ENCODE peak calls at places on chromosomes 5 and 9, in seven cellular contexts. One of them, this sample, is unnamed.

GRCh38 chr5:104062495-104063377 is 500.1 kb upstream of the NUDT12 start:
- DNase-seq in K562: no peak
- DNase-seq in sigmoid colon: no peak
- DNase-seq in prostate gland: no peak
- DNase-seq in stomach: no peak
- DNase-seq in adrenal gland: no peak
- DNase-seq in A549: no peak
- DNase-seq in this sample: no peak

GRCh38 chr9:111411266-111411665 is 72.9 kb downstream of the ECPAS start:
- DNase-seq in adrenal gland: no peak
- DNase-seq in prostate gland: no peak
- DNase-seq in stomach: no peak
- DNase-seq in A549: no peak
- DNase-seq in sigmoid colon: no peak
- DNase-seq in K562: no peak
- DNase-seq in this sample: no peak

GRCh38 chr5:8829322-8830029 is 716.4 kb downstream of the SEMA5A start:
- DNase-seq in sigmoid colon: no peak
- DNase-seq in A549: peak; percentile 18
- DNase-seq in K562: no peak
- DNase-seq in stomach: no peak
- DNase-seq in prostate gland: no peak
- DNase-seq in adrenal gland: peak; percentile 27
- DNase-seq in this sample: no peak

GRCh38 chr9:35520404-35520790 is 30.5 kb downstream of the RUSC2 start:
- DNase-seq in adrenal gland: no peak
- DNase-seq in K562: no peak
- DNase-seq in A549: no peak
- DNase-seq in prostate gland: no peak
- DNase-seq in stomach: no peak
- DNase-seq in sigmoid colon: no peak
- DNase-seq in this sample: no peak

GRCh38 chr5:40853632-40854192 is 12.5 kb downstream of the CARD6 start:
- DNase-seq in K562: no peak
- DNase-seq in A549: no peak
- DNase-seq in prostate gland: no peak
- DNase-seq in sigmoid colon: no peak
- DNase-seq in adrenal gland: no peak
- DNase-seq in stomach: no peak
- DNase-seq in this sample: no peak

GRCh38 chr9:97958812-97959511 is 21.0 kb upstream of the HEMGN start:
- DNase-seq in A549: no peak
- DNase-seq in prostate gland: no peak
- DNase-seq in sigmoid colon: no peak
- DNase-seq in adrenal gland: no peak
- DNase-seq in K562: no peak
- DNase-seq in stomach: no peak
- DNase-seq in this sample: no peak

GRCh38 chr9:121774715-121775613 is 123.5 kb downstream of the DAB2IP start:
- DNase-seq in K562: no peak
- DNase-seq in sigmoid colon: no peak
- DNase-seq in A549: no peak
- DNase-seq in stomach: no peak
- DNase-seq in adrenal gland: peak; percentile 14
- DNase-seq in prostate gland: no peak
- DNase-seq in this sample: no peak

GRCh38 chr5:135269828-135270545 is 129.0 kb downstream of the MACROH2A1 start:
- DNase-seq in stomach: no peak
- DNase-seq in A549: no peak
- DNase-seq in prostate gland: no peak
- DNase-seq in K562: no peak
- DNase-seq in sigmoid colon: no peak
- DNase-seq in adrenal gland: no peak
- DNase-seq in this sample: no peak

GRCh38 chr9:125829743-125830142 is 82.6 kb downstream of the PBX3 start:
- DNase-seq in A549: no peak
- DNase-seq in stomach: peak; percentile 35
- DNase-seq in adrenal gland: no peak
- DNase-seq in K562: no peak
- DNase-seq in prostate gland: no peak
- DNase-seq in sigmoid colon: no peak
- DNase-seq in this sample: peak; percentile 22

GRCh38 chr5:145715412-145715811 is 119.7 kb downstream of the PRELID2 start:
- DNase-seq in A549: no peak
- DNase-seq in stomach: no peak
- DNase-seq in prostate gland: no peak
- DNase-seq in K562: no peak
- DNase-seq in adrenal gland: no peak
- DNase-seq in sigmoid colon: no peak
- DNase-seq in this sample: no peak

DNA sequence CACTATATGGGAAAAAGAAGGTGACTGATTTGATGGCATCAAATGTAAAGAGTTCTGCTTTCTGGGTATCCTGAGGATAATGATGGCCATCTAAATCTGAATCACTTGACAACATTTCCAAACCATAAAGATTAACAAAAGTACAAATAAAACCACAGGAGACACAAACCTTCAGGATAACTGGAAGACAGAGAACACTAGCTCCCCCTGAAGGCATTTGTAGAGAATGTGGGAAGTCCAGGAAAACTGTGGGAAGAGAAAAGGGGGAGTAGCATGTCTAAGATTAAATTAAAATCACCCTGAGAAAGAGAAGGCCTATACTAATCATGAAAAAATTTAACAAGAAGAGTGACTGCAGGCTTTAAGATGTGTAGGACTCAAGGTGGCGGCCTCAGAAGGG is 116.2 kb downstream of the PRELID2 start:
- DNase-seq in sigmoid colon: no peak
- DNase-seq in prostate gland: no peak
- DNase-seq in K562: no peak
- DNase-seq in A549: peak; percentile 10
- DNase-seq in adrenal gland: no peak
- DNase-seq in stomach: no peak
- DNase-seq in this sample: no peak
- TF ChIP-seq CTCF in sigmoid colon: peak; percentile 26
- TF ChIP-seq CTCF in prostate gland: no peak
- TF ChIP-seq CTCF in K562: peak; percentile 44
- TF ChIP-seq CTCF in A549: peak; percentile 56
- TF ChIP-seq CTCF in adrenal gland: no peak
- TF ChIP-seq CTCF in stomach: no peak
- TF ChIP-seq CTCF in this sample: no peak

GRCh38 chr5:102691434-102691833 is 63.7 kb upstream of the PAM start:
- DNase-seq in stomach: no peak
- DNase-seq in prostate gland: no peak
- DNase-seq in A549: no peak
- DNase-seq in sigmoid colon: no peak
- DNase-seq in adrenal gland: peak; percentile 18
- DNase-seq in K562: no peak
- DNase-seq in this sample: no peak

DNA sequence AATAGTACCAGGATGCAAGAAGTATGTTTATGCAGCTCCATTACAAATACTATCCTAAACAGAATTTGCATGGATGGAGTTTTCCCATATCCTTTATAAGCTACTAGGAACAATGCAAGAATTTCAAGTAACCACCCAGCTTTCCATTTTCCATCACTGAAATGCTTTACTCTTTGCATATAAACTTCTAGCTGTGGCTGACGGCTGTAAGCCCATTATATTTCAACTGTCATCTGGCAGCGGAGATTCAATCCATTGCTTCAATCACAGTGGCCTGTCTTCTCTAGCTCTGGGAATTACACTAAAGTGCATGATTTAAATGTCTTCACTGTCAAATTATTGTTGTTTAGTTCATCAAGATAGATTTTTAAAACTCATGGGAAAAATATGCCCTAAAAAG is 64.2 kb upstream of the PAM start:
- DNase-seq in K562: no peak
- DNase-seq in sigmoid colon: no peak
- DNase-seq in adrenal gland: no peak
- DNase-seq in prostate gland: no peak
- DNase-seq in stomach: no peak
- DNase-seq in A549: no peak
- DNase-seq in this sample: no peak
- TF ChIP-seq POLR2A in K562: no peak
- TF ChIP-seq POLR2A in sigmoid colon: no peak
- TF ChIP-seq POLR2A in adrenal gland: no peak
- TF ChIP-seq POLR2A in prostate gland: no peak
- TF ChIP-seq POLR2A in stomach: no peak
- TF ChIP-seq POLR2A in A549: no peak
- TF ChIP-seq POLR2A in this sample: no peak

GRCh38 chr5:318341-318897 is 3.1 kb upstream of the AHRR start:
- DNase-seq in A549: no peak
- DNase-seq in stomach: no peak
- DNase-seq in sigmoid colon: no peak
- DNase-seq in prostate gland: no peak
- DNase-seq in K562: no peak
- DNase-seq in adrenal gland: no peak
- DNase-seq in this sample: peak; percentile 24
- TF ChIP-seq CTCF in A549: no peak
- TF ChIP-seq CTCF in stomach: no peak
- TF ChIP-seq CTCF in sigmoid colon: no peak
- TF ChIP-seq CTCF in prostate gland: no peak
- TF ChIP-seq CTCF in K562: no peak
- TF ChIP-seq CTCF in adrenal gland: no peak
- TF ChIP-seq CTCF in this sample: no peak

GRCh38 chr9:123338710-123339665 is 17.0 kb upstream of the CRB2 start:
- DNase-seq in sigmoid colon: no peak
- DNase-seq in adrenal gland: no peak
- DNase-seq in K562: peak; percentile 70
- DNase-seq in stomach: peak; percentile 35
- DNase-seq in prostate gland: no peak
- DNase-seq in A549: no peak
- DNase-seq in this sample: peak; percentile 86
- TF ChIP-seq POLR2A in sigmoid colon: no peak
- TF ChIP-seq POLR2A in adrenal gland: no peak
- TF ChIP-seq POLR2A in K562: peak; percentile 75
- TF ChIP-seq POLR2A in stomach: no peak
- TF ChIP-seq POLR2A in prostate gland: no peak
- TF ChIP-seq POLR2A in A549: no peak
- TF ChIP-seq POLR2A in this sample: peak; percentile 26

GRCh38 chr5:114101153-114101552 is 260.7 kb upstream of the KCNN2 start:
- DNase-seq in A549: peak; percentile 13
- DNase-seq in stomach: no peak
- DNase-seq in prostate gland: peak; percentile 47
- DNase-seq in K562: peak; percentile 28
- DNase-seq in sigmoid colon: no peak
- DNase-seq in adrenal gland: peak; percentile 39
- DNase-seq in this sample: peak; percentile 57
- TF ChIP-seq CTCF in A549: peak; percentile 37
- TF ChIP-seq CTCF in stomach: peak; percentile 58
- TF ChIP-seq CTCF in prostate gland: peak; percentile 35
- TF ChIP-seq CTCF in K562: peak; percentile 31
- TF ChIP-seq CTCF in sigmoid colon: peak; percentile 44
- TF ChIP-seq CTCF in adrenal gland: peak; percentile 49
- TF ChIP-seq CTCF in this sample: peak; percentile 52

GRCh38 chr5:142360607-142361120 is 35.8 kb upstream of the SPRY4 start:
- DNase-seq in sigmoid colon: peak; percentile 53
- DNase-seq in adrenal gland: peak; percentile 59
- DNase-seq in A549: peak; percentile 58
- DNase-seq in stomach: peak; percentile 37
- DNase-seq in prostate gland: no peak
- DNase-seq in K562: no peak
- DNase-seq in this sample: no peak

GRCh38 chr5:142358121-142358520 is 33.3 kb upstream of the SPRY4 start:
- DNase-seq in sigmoid colon: peak; percentile 22
- DNase-seq in stomach: no peak
- DNase-seq in adrenal gland: no peak
- DNase-seq in prostate gland: no peak
- DNase-seq in K562: no peak
- DNase-seq in A549: no peak
- DNase-seq in this sample: no peak

GRCh38 chr5:142358648-142359047 is 33.8 kb upstream of the SPRY4 start:
- DNase-seq in prostate gland: no peak
- DNase-seq in adrenal gland: no peak
- DNase-seq in sigmoid colon: peak; percentile 24
- DNase-seq in stomach: no peak
- DNase-seq in K562: no peak
- DNase-seq in A549: no peak
- DNase-seq in this sample: no peak

GRCh38 chr5:142357469-142358090 is 32.8 kb upstream of the SPRY4 start:
- DNase-seq in stomach: no peak
- DNase-seq in K562: no peak
- DNase-seq in sigmoid colon: peak; percentile 59
- DNase-seq in A549: no peak
- DNase-seq in prostate gland: no peak
- DNase-seq in adrenal gland: no peak
- DNase-seq in this sample: peak; percentile 19

DNA sequence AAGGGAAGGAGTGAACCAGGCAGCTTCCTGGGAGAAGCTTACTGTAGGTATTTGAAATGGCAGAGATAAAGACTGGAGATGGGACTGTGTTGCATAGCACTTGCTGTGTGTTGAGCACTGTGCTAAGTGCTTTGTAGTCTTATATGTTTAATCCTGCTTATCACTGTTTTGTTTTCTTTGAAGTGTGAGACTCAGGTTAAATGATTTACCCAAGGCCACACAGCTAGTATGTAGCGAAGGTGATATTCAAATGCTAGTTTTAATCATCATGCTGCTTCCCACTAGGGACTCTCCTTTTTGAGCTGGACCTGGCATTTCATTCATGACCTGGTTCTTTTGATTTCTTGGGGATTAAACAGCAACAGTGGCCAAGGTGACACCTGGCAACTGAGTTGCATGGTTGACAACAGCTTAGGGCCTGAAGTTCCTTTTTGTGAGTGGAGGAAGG is 35.3 kb upstream of the SPRY4 start:
- DNase-seq in sigmoid colon: no peak
- DNase-seq in A549: no peak
- DNase-seq in K562: no peak
- DNase-seq in adrenal gland: no peak
- DNase-seq in stomach: no peak
- DNase-seq in prostate gland: no peak
- DNase-seq in this sample: no peak
- TF ChIP-seq POLR2A in sigmoid colon: no peak
- TF ChIP-seq POLR2A in A549: no peak
- TF ChIP-seq POLR2A in K562: no peak
- TF ChIP-seq POLR2A in adrenal gland: no peak
- TF ChIP-seq POLR2A in stomach: no peak
- TF ChIP-seq POLR2A in prostate gland: no peak
- TF ChIP-seq POLR2A in this sample: no peak